ENCODE peak calls at places on chromosome 22, in seven cellular contexts. Q is neural progenitor cell, Z is heart right ventricle, I is right lobe of liver, L is AG09319, E is GM10248, Y is H1. X is an unnamed sample.

GRCh38 chr22:49235463-49236300 is 592.0 kb downstream of the BRD1 start:
- DNase-seq in L (no peak), Q (peak), E (no peak), Z (no peak), Y (peak), I (peak), X (no peak)

GRCh38 chr22:44309137-44309536 is 3.6 kb downstream of the SHISAL1 start:
- DNase-seq in I (no peak), Z (no peak), E (no peak), L (peak), Y (no peak), Q (no peak), X (peak)

GRCh38 chr22:26589367-26589844 is 526 bp downstream of the TPST2 start:
- DNase-seq in E (peak), Z (peak), L (no peak), Y (peak), Q (peak), I (peak), X (peak)

GRCh38 chr22:44229331-44229730 is 48.6 kb downstream of the PARVG start:
- DNase-seq in Y (no peak), E (no peak), Q (no peak), L (no peak), I (no peak), Z (no peak), X (peak)

GRCh38 chr22:31736458-31736857 is 13.5 kb downstream of the PRR14L start:
- DNase-seq in I (no peak), L (no peak), Y (no peak), E (no peak), Z (no peak), Q (no peak), X (no peak)

GRCh38 chr22:47213571-47214230 is 451.3 kb downstream of the TBC1D22A start:
- DNase-seq in Q (peak), Z (no peak), Y (peak), E (peak), L (no peak), I (no peak), X (peak)

GRCh38 chr22:25484498-25484897 is 80.0 kb upstream of the GRK3 start:
- DNase-seq in Z (no peak), Y (no peak), L (no peak), I (no peak), E (no peak), Q (no peak), X (no peak)

GRCh38 chr22:24003887-24004286 is 1.4 kb downstream of the GSTT4 start:
- DNase-seq in Z (no peak), Y (no peak), E (no peak), L (no peak), I (no peak), Q (no peak), X (no peak)

GRCh38 chr22:23539135-23539838 is 40.8 kb downstream of the IGLL1 start:
- DNase-seq in E (peak), Z (peak), Q (peak), L (peak), Y (peak), I (peak), X (peak)

GRCh38 chr22:31659246-31659645 is 2.8 kb downstream of the PISD start:
- DNase-seq in E (no peak), I (no peak), Y (no peak), Z (no peak), Q (no peak), L (no peak), X (no peak)

GRCh38 chr22:32499666-32500065 is 25.1 kb downstream of the FBXO7 start:
- DNase-seq in L (peak), I (no peak), E (no peak), Y (no peak), Q (no peak), Z (no peak), X (no peak)

GRCh38 chr22:43944670-43945430 is 10.4 kb upstream of the SAMM50 start:
- DNase-seq in Q (no peak), L (no peak), I (no peak), Y (no peak), E (no peak), Z (no peak), X (no peak)

GRCh38 chr22:44587004-44587793 is 89.2 kb upstream of the RTL6 start:
- DNase-seq in I (no peak), L (no peak), Y (no peak), E (no peak), Z (no peak), Q (peak), X (no peak)

GRCh38 chr22:25109878-25110595 is 89.6 kb upstream of the CRYBB3 start:
- DNase-seq in Q (no peak), I (peak), Y (no peak), Z (no peak), E (no peak), L (no peak), X (no peak)

GRCh38 chr22:17243524-17243923 is 24.3 kb upstream of the ADA2 start:
- DNase-seq in L (no peak), E (peak), I (no peak), Z (no peak), Q (no peak), Y (no peak), X (peak)

GRCh38 chr22:18078329-18079041 is 695 bp downstream of the PEX26 start:
- DNase-seq in E (peak), I (peak), Y (peak), Z (no peak), L (no peak), Q (no peak), X (peak)

DNA sequence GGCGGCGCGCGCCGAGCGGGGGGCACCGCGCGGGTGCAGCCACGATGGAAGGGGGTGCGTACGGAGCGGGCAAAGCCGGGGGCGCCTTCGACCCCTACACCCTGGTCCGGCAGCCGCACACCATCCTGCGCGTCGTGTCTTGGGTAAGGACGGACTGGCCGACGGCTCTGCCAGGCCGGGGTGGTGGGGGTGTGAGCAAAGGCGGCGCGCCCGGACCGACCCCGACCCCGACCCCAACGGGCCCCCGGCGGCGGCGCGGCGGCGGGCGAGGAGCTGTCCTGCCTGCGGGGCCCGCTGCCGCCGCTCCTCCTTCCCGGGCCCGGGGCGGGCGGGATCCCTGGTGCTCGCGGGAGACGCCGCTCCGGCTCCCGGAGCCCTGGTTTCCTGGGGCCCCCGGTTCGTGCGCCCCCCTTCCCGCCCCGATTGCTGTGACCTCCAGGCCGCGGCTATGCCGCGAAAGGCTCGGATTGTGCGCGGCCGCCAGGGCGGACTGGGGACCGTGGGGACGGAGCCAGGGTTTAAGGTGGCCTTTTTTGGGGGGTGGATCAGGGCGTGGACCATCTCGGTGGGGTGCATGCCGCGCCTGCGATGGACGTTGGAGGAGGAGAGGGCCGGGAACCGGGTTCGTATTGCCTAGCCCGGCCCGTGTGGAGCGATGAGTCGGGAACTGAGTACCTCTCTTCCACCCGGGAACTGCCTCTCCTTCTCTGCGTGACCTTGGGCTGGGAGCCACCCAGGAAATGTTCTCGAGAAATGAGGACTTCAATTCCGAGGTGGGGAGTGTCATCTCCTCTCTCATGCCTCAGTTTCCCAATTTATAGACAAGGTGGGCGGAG is at the start of gene SYNGR1:
- DNase-seq in I (peak), L (no peak), Z (peak), Y (no peak), Q (peak), E (no peak), X (no peak)
- TF ChIP-seq CTCF in I (no peak), L (no peak), Z (no peak), Y (no peak), Q (peak), E (no peak), X (no peak)

GRCh38 chr22:22109693-22110466 is 127.3 kb upstream of the TOP3B start:
- DNase-seq in I (no peak), Z (no peak), L (no peak), E (no peak), Q (no peak), Y (no peak), X (no peak)
- TF ChIP-seq CTCF in I (peak), Z (no peak), L (no peak), E (no peak), Q (peak), Y (no peak), X (no peak)

GRCh38 chr22:38725900-38726655 is 20.3 kb downstream of the GTPBP1 start:
- DNase-seq in Q (no peak), I (no peak), L (no peak), E (no peak), Z (no peak), Y (no peak), X (no peak)

GRCh38 chr22:38727123-38727522 is 21.4 kb downstream of the GTPBP1 start:
- DNase-seq in Q (no peak), E (no peak), Z (no peak), L (no peak), I (no peak), Y (no peak), X (no peak)

GRCh38 chr22:38727530-38728451 is 22.0 kb downstream of the GTPBP1 start:
- DNase-seq in Q (no peak), Z (no peak), Y (no peak), I (no peak), E (no peak), L (no peak), X (no peak)

GRCh38 chr22:38724176-38724575 is 18.4 kb downstream of the GTPBP1 start:
- DNase-seq in Q (no peak), L (no peak), Z (no peak), I (no peak), E (no peak), Y (no peak), X (no peak)

DNA sequence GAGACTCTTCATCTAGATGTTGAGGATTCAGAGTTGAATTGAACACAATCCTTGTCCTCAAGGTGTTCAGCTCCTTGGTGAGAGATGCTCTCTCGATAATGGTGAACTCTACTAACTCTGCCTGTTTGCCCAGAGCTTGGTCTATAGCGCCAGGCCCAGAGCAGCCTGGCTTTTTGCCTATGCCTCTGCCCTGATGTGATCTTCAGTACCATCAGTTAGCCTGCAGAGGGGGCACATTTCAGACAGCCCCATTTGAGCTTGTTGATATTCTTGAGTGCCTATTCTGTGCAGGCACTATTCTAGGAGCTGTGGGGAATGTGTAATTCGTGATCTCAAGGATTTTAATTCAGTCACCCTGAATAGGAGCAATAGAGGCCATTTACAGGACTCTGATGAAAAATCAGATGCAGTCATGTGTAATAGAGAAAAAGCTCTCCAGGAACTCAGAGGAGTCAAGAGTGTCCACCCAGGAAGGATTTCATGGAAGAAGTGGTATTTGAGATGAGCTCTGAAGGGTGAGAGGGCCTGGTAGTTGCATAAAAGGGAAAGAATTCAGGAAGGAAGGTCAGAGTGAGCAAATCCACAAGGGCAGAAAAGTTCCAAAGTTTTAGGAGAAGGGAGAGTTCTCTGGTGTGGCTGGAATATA is 19.3 kb downstream of the GTPBP1 start:
- DNase-seq in E (no peak), Q (peak), L (no peak), Y (no peak), Z (no peak), I (no peak), X (peak)
- TF ChIP-seq CTCF in E (peak), Q (peak), L (peak), Y (peak), Z (peak), I (peak), X (peak)

GRCh38 chr22:30421695-30422480 is 3.7 kb upstream of the MTFP1 start:
- DNase-seq in Y (no peak), Q (no peak), Z (no peak), I (no peak), L (no peak), E (no peak), X (no peak)

GRCh38 chr22:30423296-30423958 is 2.1 kb upstream of the MTFP1 start:
- DNase-seq in E (no peak), Z (no peak), Q (no peak), I (peak), L (no peak), Y (no peak), X (no peak)

GRCh38 chr22:30422481-30423295 is 2.9 kb upstream of the MTFP1 start:
- DNase-seq in I (peak), L (peak), Y (peak), Z (peak), Q (peak), E (no peak), X (peak)

GRCh38 chr22:30423959-30424380 is 1.6 kb upstream of the MTFP1 start:
- DNase-seq in I (peak), Z (peak), Q (peak), L (peak), Y (peak), E (peak), X (peak)

DNA sequence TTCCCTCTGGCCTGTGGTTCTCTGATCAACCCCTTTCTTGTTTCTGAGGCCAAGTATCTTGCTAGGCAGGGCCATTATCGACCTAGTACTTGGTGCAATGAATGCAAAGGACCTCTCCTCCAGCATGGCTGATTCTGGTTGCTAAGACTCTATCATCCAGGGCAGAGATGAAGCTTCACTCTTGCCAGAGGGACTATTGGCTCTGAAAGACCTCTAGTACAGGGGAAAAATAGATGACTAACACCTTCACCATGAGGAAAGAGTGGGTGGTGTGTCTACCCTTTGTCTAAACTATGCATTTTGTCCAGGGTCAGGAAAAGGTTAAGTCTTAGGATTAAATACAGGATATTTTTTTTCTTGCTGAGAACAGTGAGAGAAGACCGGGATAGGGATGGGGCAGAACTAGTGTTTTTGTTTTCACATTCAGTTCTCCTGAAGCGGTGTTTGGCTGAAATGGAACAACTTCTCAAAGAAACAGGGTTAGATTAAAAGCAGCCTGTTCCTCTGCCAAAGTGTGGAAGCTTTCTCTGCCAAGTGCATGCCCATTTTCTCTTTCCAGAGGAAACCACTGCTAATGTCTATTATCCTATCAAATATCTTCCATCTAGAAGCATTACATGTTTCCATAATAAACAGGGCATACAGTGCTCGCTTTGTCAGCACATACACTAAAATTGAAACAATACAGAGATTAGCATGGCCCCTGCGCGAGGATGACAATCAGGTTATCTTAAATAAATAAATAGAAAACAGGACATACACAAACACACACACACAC is 5.0 kb upstream of the MTFP1 start:
- DNase-seq in I (no peak), E (no peak), Z (no peak), Y (no peak), L (peak), Q (no peak), X (peak)
- TF ChIP-seq CTCF in I (no peak), E (no peak), Z (no peak), Y (no peak), L (no peak), Q (no peak), X (no peak)

GRCh38 chr22:28902490-28902889 is 19.1 kb downstream of the ZNRF3 start:
- DNase-seq in E (no peak), I (no peak), Y (no peak), L (no peak), Q (no peak), Z (no peak), X (no peak)

GRCh38 chr22:28905433-28905832 is 22.1 kb downstream of the ZNRF3 start:
- DNase-seq in Z (no peak), I (no peak), Q (no peak), Y (no peak), L (no peak), E (no peak), X (no peak)

GRCh38 chr22:28904211-28904808 is 20.9 kb downstream of the ZNRF3 start:
- DNase-seq in Q (no peak), E (no peak), Z (no peak), I (no peak), L (no peak), Y (no peak), X (peak)

GRCh38 chr22:28903719-28904118 is 20.3 kb downstream of the ZNRF3 start:
- DNase-seq in L (no peak), Q (no peak), I (no peak), Y (no peak), Z (peak), E (no peak), X (no peak)

DNA sequence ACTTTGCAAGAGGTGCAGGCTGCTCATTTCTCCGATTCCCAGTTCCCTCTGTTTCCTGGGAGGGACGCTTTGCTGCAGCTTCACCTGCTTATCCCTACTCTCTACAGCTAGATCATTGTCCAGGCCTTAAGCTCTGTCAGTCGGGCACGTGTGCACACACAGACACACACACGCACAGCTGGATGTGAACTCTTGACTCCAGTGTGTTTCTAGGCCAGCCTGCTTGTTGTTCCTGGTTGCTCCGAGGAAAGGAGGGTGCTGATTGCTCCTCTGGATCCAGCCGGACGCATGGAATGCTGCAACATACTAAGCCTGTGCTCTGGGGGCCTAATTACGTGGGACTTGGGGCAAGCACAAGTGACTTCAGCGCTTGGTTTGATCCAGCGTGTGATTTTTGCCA is 19.7 kb downstream of the ZNRF3 start:
- DNase-seq in I (peak), E (no peak), Q (no peak), Z (peak), L (no peak), Y (no peak), X (no peak)
- TF ChIP-seq CTCF in I (no peak), E (no peak), Q (no peak), Z (no peak), L (no peak), Y (no peak), X (no peak)

DNA sequence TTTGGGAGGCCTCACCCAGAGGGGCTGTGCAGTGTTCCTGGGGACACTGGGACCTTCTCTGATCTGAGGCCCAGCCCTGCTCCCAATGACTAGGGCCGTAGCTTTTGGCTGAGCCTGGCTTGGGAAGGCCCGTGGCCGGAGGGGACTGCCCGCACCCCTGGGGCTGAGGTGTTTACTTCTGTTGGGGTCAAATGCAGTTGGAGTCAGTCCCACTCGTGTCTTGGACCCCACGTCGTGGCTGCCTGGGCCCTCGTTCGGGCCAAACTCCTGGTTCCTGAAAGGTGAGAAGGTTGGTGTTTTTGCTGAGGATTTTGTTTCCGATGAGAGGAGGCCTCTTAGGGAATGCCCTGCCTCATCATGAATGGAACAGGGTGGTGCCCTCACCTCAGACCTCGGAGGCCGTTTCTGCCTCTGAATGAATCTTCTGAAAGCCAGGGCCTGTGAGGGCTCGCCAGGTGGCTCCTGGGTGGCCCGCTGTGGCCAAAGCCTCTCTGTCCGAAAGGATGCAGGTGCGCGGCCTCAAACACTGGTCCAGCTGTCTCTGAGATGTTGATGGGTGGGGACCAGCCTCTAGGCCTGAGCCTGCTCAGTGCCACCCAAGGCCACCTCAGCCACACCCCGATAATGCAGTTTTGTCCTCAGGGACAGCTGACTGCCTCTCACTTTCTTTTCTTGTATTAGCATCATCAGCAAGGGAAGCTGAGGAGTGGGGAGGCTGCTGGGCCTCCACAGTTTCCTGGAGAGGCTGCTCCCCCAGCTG is 40.3 kb upstream of the A4GALT start:
- DNase-seq in Y (no peak), I (no peak), E (peak), L (no peak), Q (peak), Z (no peak), X (no peak)
- TF ChIP-seq CTCF in Y (no peak), I (no peak), E (no peak), L (no peak), Q (no peak), Z (no peak), X (no peak)

GRCh38 chr22:19566599-19567382 is 42.6 kb upstream of the CLDN5 start:
- DNase-seq in L (no peak), I (no peak), Q (no peak), Z (peak), Y (no peak), E (no peak), X (no peak)
- TF ChIP-seq CTCF in L (no peak), I (no peak), Q (no peak), Z (no peak), Y (no peak), E (no peak), X (no peak)

GRCh38 chr22:20016734-20017621 is at the start of gene ARVCF:
- DNase-seq in L (peak), Q (peak), Y (peak), E (peak), I (peak), Z (peak), X (peak)
- TF ChIP-seq CTCF in L (no peak), Q (no peak), Y (no peak), E (no peak), I (peak), Z (peak), X (no peak)